ENCODE peak calls at places on chromosomes 11 and 22, in four cellular contexts. J, N, O and K are unnamed samples.

GRCh38 chr11:74592063-74592440 is 330 bp upstream of the POLD3 start:
- DNase-seq in J (no peak), N (no peak), O (no peak), K (no peak)

GRCh38 chr22:49701380-49702067 is 126.1 kb downstream of the BRD1 start:
- DNase-seq in J (no peak), N (no peak), O (no peak), K (no peak)

GRCh38 chr22:19612866-19613572 is 88.8 kb upstream of the CLDN5 start:
- DNase-seq in J (no peak), N (no peak), O (no peak), K (no peak)

GRCh38 chr11:117072517-117073218 is 25.6 kb downstream of the SIK3 start:
- DNase-seq in J (no peak), N (no peak), O (peak), K (no peak)

GRCh38 chr22:38167988-38168407 is 13.6 kb downstream of the PLA2G6 start:
- DNase-seq in J (peak), N (no peak), O (no peak), K (no peak)

GRCh38 chr11:105827906-105828305 is 194.1 kb downstream of the MSANTD4 start:
- DNase-seq in J (no peak), N (no peak), O (no peak), K (no peak)

GRCh38 chr22:50301581-50301991 is 5.9 kb downstream of the PLXNB2 start:
- DNase-seq in J (no peak), N (no peak), O (peak), K (no peak)

GRCh38 chr11:94926698-94927237 is 46.6 kb downstream of the CWC15 start:
- DNase-seq in J (peak), N (no peak), O (peak), K (no peak)

GRCh38 chr22:46592390-46592872 is 27.8 kb upstream of the GRAMD4 start:
- DNase-seq in J (peak), N (peak), O (peak), K (peak)

GRCh38 chr11:125967515-125967914 is 21.7 kb downstream of the VSIG10L2 start:
- DNase-seq in J (no peak), N (no peak), O (no peak), K (no peak)

GRCh38 chr22:17476838-17477237 is 86.5 kb upstream of the SLC25A18 start:
- DNase-seq in J (no peak), N (no peak), O (no peak), K (no peak)

GRCh38 chr22:22813126-22814075 is 74.2 kb upstream of the IGLL5 start:
- DNase-seq in J (no peak), N (no peak), O (no peak), K (no peak)

GRCh38 chr22:29070490-29070889 is 2.3 kb upstream of the KREMEN1 start:
- DNase-seq in J (no peak), N (no peak), O (no peak), K (no peak)